ENCODE peak calls at places on chromosomes 12 and 14, in eight cellular contexts. One of them, this sample, is unnamed.

GRCh38 chr14:95310635-95311380 is 8.9 kb downstream of the CLMN start:
- DNase-seq in NCI-H460: no peak
- DNase-seq in SHP77: no peak
- DNase-seq in DMS153: no peak
- DNase-seq in lung: no peak
- DNase-seq in LoVo: no peak
- DNase-seq in non-pigmented ciliary epithelial cell: no peak
- DNase-seq in endothelial cell: no peak
- DNase-seq in this sample: no peak

GRCh38 chr12:117564885-117565284 is 203.5 kb upstream of the NOS1 start:
- DNase-seq in endothelial cell: no peak
- DNase-seq in DMS153: no peak
- DNase-seq in non-pigmented ciliary epithelial cell: no peak
- DNase-seq in NCI-H460: no peak
- DNase-seq in SHP77: no peak
- DNase-seq in lung: no peak
- DNase-seq in LoVo: no peak
- DNase-seq in this sample: no peak

GRCh38 chr12:102034346-102034745 is 27.4 kb downstream of the WASHC3 start:
- DNase-seq in endothelial cell: no peak
- DNase-seq in NCI-H460: no peak
- DNase-seq in non-pigmented ciliary epithelial cell: peak
- DNase-seq in lung: no peak
- DNase-seq in DMS153: no peak
- DNase-seq in LoVo: no peak
- DNase-seq in SHP77: no peak
- DNase-seq in this sample: peak

GRCh38 chr14:93056166-93056839 is 59.4 kb downstream of the ITPK1 start:
- DNase-seq in SHP77: no peak
- DNase-seq in LoVo: no peak
- DNase-seq in lung: no peak
- DNase-seq in DMS153: no peak
- DNase-seq in non-pigmented ciliary epithelial cell: no peak
- DNase-seq in endothelial cell: no peak
- DNase-seq in NCI-H460: no peak
- DNase-seq in this sample: peak

GRCh38 chr14:74085828-74086227 is 1.1 kb downstream of the LIN52 start:
- DNase-seq in LoVo: no peak
- DNase-seq in SHP77: no peak
- DNase-seq in lung: no peak
- DNase-seq in DMS153: no peak
- DNase-seq in non-pigmented ciliary epithelial cell: no peak
- DNase-seq in NCI-H460: no peak
- DNase-seq in endothelial cell: no peak
- DNase-seq in this sample: no peak

GRCh38 chr12:24945039-24945438 is 3.9 kb downstream of the BCAT1 start:
- DNase-seq in DMS153: no peak
- DNase-seq in non-pigmented ciliary epithelial cell: no peak
- DNase-seq in lung: no peak
- DNase-seq in NCI-H460: no peak
- DNase-seq in SHP77: no peak
- DNase-seq in LoVo: no peak
- DNase-seq in endothelial cell: no peak
- DNase-seq in this sample: no peak

GRCh38 chr14:61102549-61103466 is 121.8 kb downstream of the SLC38A6 start:
- DNase-seq in LoVo: peak
- DNase-seq in SHP77: no peak
- DNase-seq in endothelial cell: no peak
- DNase-seq in NCI-H460: no peak
- DNase-seq in non-pigmented ciliary epithelial cell: no peak
- DNase-seq in lung: no peak
- DNase-seq in DMS153: no peak
- DNase-seq in this sample: no peak

GRCh38 chr12:69779928-69780327 is 41.3 kb downstream of the RAB3IP start:
- DNase-seq in non-pigmented ciliary epithelial cell: peak
- DNase-seq in LoVo: no peak
- DNase-seq in SHP77: peak
- DNase-seq in lung: no peak
- DNase-seq in NCI-H460: peak
- DNase-seq in endothelial cell: peak
- DNase-seq in DMS153: no peak
- DNase-seq in this sample: no peak

GRCh38 chr14:105314287-105315185 is at the start of gene PACS2:
- DNase-seq in SHP77: peak
- DNase-seq in endothelial cell: peak
- DNase-seq in lung: peak
- DNase-seq in LoVo: peak
- DNase-seq in non-pigmented ciliary epithelial cell: no peak
- DNase-seq in DMS153: no peak
- DNase-seq in NCI-H460: peak
- DNase-seq in this sample: peak

GRCh38 chr12:113439606-113440030 is 17.4 kb downstream of the SDSL start:
- DNase-seq in lung: no peak
- DNase-seq in SHP77: peak
- DNase-seq in NCI-H460: peak
- DNase-seq in endothelial cell: peak
- DNase-seq in LoVo: peak
- DNase-seq in non-pigmented ciliary epithelial cell: no peak
- DNase-seq in DMS153: peak
- DNase-seq in this sample: no peak

GRCh38 chr14:85565862-85566296 is 35.9 kb downstream of the FLRT2 start:
- DNase-seq in lung: no peak
- DNase-seq in LoVo: no peak
- DNase-seq in SHP77: no peak
- DNase-seq in DMS153: no peak
- DNase-seq in non-pigmented ciliary epithelial cell: no peak
- DNase-seq in endothelial cell: no peak
- DNase-seq in NCI-H460: no peak
- DNase-seq in this sample: no peak

GRCh38 chr12:105480162-105480561 is 149.7 kb downstream of the C12orf75 start:
- DNase-seq in lung: no peak
- DNase-seq in LoVo: no peak
- DNase-seq in SHP77: no peak
- DNase-seq in NCI-H460: no peak
- DNase-seq in DMS153: no peak
- DNase-seq in non-pigmented ciliary epithelial cell: no peak
- DNase-seq in endothelial cell: no peak
- DNase-seq in this sample: no peak

GRCh38 chr14:53399057-53399456 is 245.9 kb upstream of the DDHD1 start:
- DNase-seq in DMS153: no peak
- DNase-seq in SHP77: no peak
- DNase-seq in LoVo: no peak
- DNase-seq in NCI-H460: no peak
- DNase-seq in non-pigmented ciliary epithelial cell: no peak
- DNase-seq in endothelial cell: peak
- DNase-seq in lung: no peak
- DNase-seq in this sample: peak

GRCh38 chr14:69358966-69359365 is 39.1 kb downstream of the ERH start:
- DNase-seq in endothelial cell: no peak
- DNase-seq in SHP77: no peak
- DNase-seq in lung: no peak
- DNase-seq in LoVo: no peak
- DNase-seq in DMS153: no peak
- DNase-seq in NCI-H460: no peak
- DNase-seq in non-pigmented ciliary epithelial cell: no peak
- DNase-seq in this sample: no peak

GRCh38 chr12:76018111-76018510 is 13.5 kb downstream of the PHLDA1 start:
- DNase-seq in NCI-H460: no peak
- DNase-seq in DMS153: no peak
- DNase-seq in non-pigmented ciliary epithelial cell: no peak
- DNase-seq in SHP77: no peak
- DNase-seq in LoVo: peak
- DNase-seq in lung: peak
- DNase-seq in endothelial cell: no peak
- DNase-seq in this sample: no peak

GRCh38 chr14:100780646-100781355 is 45.1 kb upstream of the MEG3 start:
- DNase-seq in SHP77: no peak
- DNase-seq in LoVo: no peak
- DNase-seq in non-pigmented ciliary epithelial cell: no peak
- DNase-seq in endothelial cell: no peak
- DNase-seq in DMS153: no peak
- DNase-seq in lung: no peak
- DNase-seq in NCI-H460: no peak
- DNase-seq in this sample: no peak

GRCh38 chr14:98909251-98909944 is 362.6 kb downstream of the BCL11B start:
- DNase-seq in SHP77: no peak
- DNase-seq in lung: no peak
- DNase-seq in NCI-H460: no peak
- DNase-seq in endothelial cell: no peak
- DNase-seq in DMS153: peak
- DNase-seq in non-pigmented ciliary epithelial cell: peak
- DNase-seq in LoVo: peak
- DNase-seq in this sample: no peak

GRCh38 chr14:57970175-57970574 is 104.3 kb upstream of the SLC35F4 start:
- DNase-seq in SHP77: no peak
- DNase-seq in LoVo: no peak
- DNase-seq in endothelial cell: no peak
- DNase-seq in lung: no peak
- DNase-seq in non-pigmented ciliary epithelial cell: no peak
- DNase-seq in DMS153: no peak
- DNase-seq in NCI-H460: no peak
- DNase-seq in this sample: no peak

GRCh38 chr12:2454778-2455177 is 340.0 kb upstream of the FKBP4 start:
- DNase-seq in DMS153: no peak
- DNase-seq in endothelial cell: no peak
- DNase-seq in NCI-H460: no peak
- DNase-seq in lung: no peak
- DNase-seq in non-pigmented ciliary epithelial cell: no peak
- DNase-seq in LoVo: no peak
- DNase-seq in SHP77: no peak
- DNase-seq in this sample: no peak

GRCh38 chr14:76917759-76918175 is 91.6 kb downstream of the LRRC74A start:
- DNase-seq in NCI-H460: no peak
- DNase-seq in LoVo: no peak
- DNase-seq in SHP77: peak
- DNase-seq in DMS153: peak
- DNase-seq in non-pigmented ciliary epithelial cell: no peak
- DNase-seq in lung: peak
- DNase-seq in endothelial cell: no peak
- DNase-seq in this sample: no peak

GRCh38 chr12:66636771-66637170 is 42.1 kb downstream of the GRIP1 start:
- DNase-seq in SHP77: no peak
- DNase-seq in non-pigmented ciliary epithelial cell: no peak
- DNase-seq in DMS153: no peak
- DNase-seq in LoVo: no peak
- DNase-seq in NCI-H460: no peak
- DNase-seq in endothelial cell: no peak
- DNase-seq in lung: no peak
- DNase-seq in this sample: no peak

GRCh38 chr12:31876568-31877424 is 82.4 kb upstream of the RESF1 start:
- DNase-seq in lung: no peak
- DNase-seq in non-pigmented ciliary epithelial cell: no peak
- DNase-seq in SHP77: no peak
- DNase-seq in NCI-H460: no peak
- DNase-seq in DMS153: no peak
- DNase-seq in endothelial cell: peak
- DNase-seq in LoVo: no peak
- DNase-seq in this sample: no peak

GRCh38 chr12:79250186-79250585 is 385.6 kb downstream of the SYT1 start:
- DNase-seq in DMS153: no peak
- DNase-seq in endothelial cell: no peak
- DNase-seq in lung: no peak
- DNase-seq in non-pigmented ciliary epithelial cell: no peak
- DNase-seq in NCI-H460: no peak
- DNase-seq in SHP77: no peak
- DNase-seq in LoVo: no peak
- DNase-seq in this sample: no peak

GRCh38 chr14:99760817-99761216 is 32.4 kb upstream of the EML1 start:
- DNase-seq in LoVo: no peak
- DNase-seq in NCI-H460: no peak
- DNase-seq in lung: no peak
- DNase-seq in DMS153: no peak
- DNase-seq in endothelial cell: no peak
- DNase-seq in SHP77: no peak
- DNase-seq in non-pigmented ciliary epithelial cell: no peak
- DNase-seq in this sample: no peak

GRCh38 chr14:104288272-104288671 is 149.9 kb downstream of the KIF26A start:
- DNase-seq in non-pigmented ciliary epithelial cell: no peak
- DNase-seq in lung: no peak
- DNase-seq in DMS153: no peak
- DNase-seq in SHP77: no peak
- DNase-seq in LoVo: no peak
- DNase-seq in NCI-H460: no peak
- DNase-seq in endothelial cell: no peak
- DNase-seq in this sample: no peak

GRCh38 chr14:99971929-99972747 is 93.1 kb upstream of the EVL start:
- DNase-seq in SHP77: no peak
- DNase-seq in endothelial cell: peak
- DNase-seq in DMS153: no peak
- DNase-seq in NCI-H460: no peak
- DNase-seq in lung: no peak
- DNase-seq in LoVo: no peak
- DNase-seq in non-pigmented ciliary epithelial cell: no peak
- DNase-seq in this sample: no peak

GRCh38 chr12:15717940-15718567 is 71.1 kb downstream of the EPS8 start:
- DNase-seq in LoVo: peak
- DNase-seq in lung: no peak
- DNase-seq in DMS153: no peak
- DNase-seq in NCI-H460: no peak
- DNase-seq in SHP77: no peak
- DNase-seq in endothelial cell: no peak
- DNase-seq in non-pigmented ciliary epithelial cell: no peak
- DNase-seq in this sample: no peak

GRCh38 chr12:49889361-49890095 is 14.2 kb downstream of the FAIM2 start:
- DNase-seq in endothelial cell: no peak
- DNase-seq in non-pigmented ciliary epithelial cell: no peak
- DNase-seq in LoVo: no peak
- DNase-seq in lung: no peak
- DNase-seq in DMS153: no peak
- DNase-seq in NCI-H460: no peak
- DNase-seq in SHP77: no peak
- DNase-seq in this sample: no peak

GRCh38 chr12:10276774-10277173 is 30.9 kb upstream of the KLRD1 start:
- DNase-seq in LoVo: no peak
- DNase-seq in non-pigmented ciliary epithelial cell: no peak
- DNase-seq in endothelial cell: no peak
- DNase-seq in lung: no peak
- DNase-seq in DMS153: no peak
- DNase-seq in NCI-H460: no peak
- DNase-seq in SHP77: no peak
- DNase-seq in this sample: no peak

GRCh38 chr14:75545907-75546306 is 23.6 kb downstream of the BATF start:
- DNase-seq in non-pigmented ciliary epithelial cell: no peak
- DNase-seq in DMS153: no peak
- DNase-seq in NCI-H460: no peak
- DNase-seq in endothelial cell: no peak
- DNase-seq in lung: no peak
- DNase-seq in LoVo: no peak
- DNase-seq in SHP77: no peak
- DNase-seq in this sample: no peak

GRCh38 chr12:40971911-40972310 is 216.2 kb upstream of the PDZRN4 start:
- DNase-seq in lung: no peak
- DNase-seq in DMS153: no peak
- DNase-seq in endothelial cell: no peak
- DNase-seq in SHP77: no peak
- DNase-seq in NCI-H460: no peak
- DNase-seq in non-pigmented ciliary epithelial cell: no peak
- DNase-seq in LoVo: no peak
- DNase-seq in this sample: no peak

GRCh38 chr12:109450980-109451379 is 26.1 kb downstream of the KCTD10 start:
- DNase-seq in NCI-H460: no peak
- DNase-seq in LoVo: no peak
- DNase-seq in DMS153: no peak
- DNase-seq in SHP77: no peak
- DNase-seq in non-pigmented ciliary epithelial cell: no peak
- DNase-seq in lung: no peak
- DNase-seq in endothelial cell: no peak
- DNase-seq in this sample: no peak

GRCh38 chr12:12645485-12645884 is 33.8 kb downstream of the CREBL2 start:
- DNase-seq in endothelial cell: no peak
- DNase-seq in SHP77: no peak
- DNase-seq in DMS153: no peak
- DNase-seq in non-pigmented ciliary epithelial cell: no peak
- DNase-seq in lung: no peak
- DNase-seq in LoVo: peak
- DNase-seq in NCI-H460: peak
- DNase-seq in this sample: no peak

GRCh38 chr12:108609535-108610335 is 11.9 kb upstream of the TMEM119 start:
- DNase-seq in lung: peak
- DNase-seq in SHP77: no peak
- DNase-seq in DMS153: no peak
- DNase-seq in LoVo: no peak
- DNase-seq in non-pigmented ciliary epithelial cell: no peak
- DNase-seq in NCI-H460: no peak
- DNase-seq in endothelial cell: no peak
- DNase-seq in this sample: peak

This sample was measured in AG09309.